ENCODE peak calls at places on chromosomes 3 and 15, in eight cellular contexts. D, Q, R, G, B, M, K and C are unnamed samples.

GRCh38 chr15:63306480-63307073 is 29.2 kb downstream of the APH1B start:
- DNase-seq in D (no peak), Q (no peak), R (no peak), G (no peak), B (no peak), M (no peak), K (no peak), C (no peak)

GRCh38 chr3:140416686-140417085 is 261.2 kb upstream of the TRIM42 start:
- DNase-seq in D (no peak), Q (no peak), R (no peak), G (no peak), B (no peak), M (no peak), K (no peak), C (no peak)

GRCh38 chr3:50936389-50936788 is 261.7 kb downstream of the DOCK3 start:
- DNase-seq in D (no peak), Q (no peak), R (no peak), G (no peak), B (no peak), M (no peak), K (no peak), C (no peak)

GRCh38 chr3:168123211-168124173 is 27.8 kb upstream of the GOLIM4 start:
- DNase-seq in D (no peak), Q (no peak), R (no peak), G (no peak), B (no peak), M (no peak), K (no peak), C (no peak)

GRCh38 chr3:44323341-44323955 is 15.1 kb upstream of the TCAIM start:
- DNase-seq in D (peak), Q (no peak), R (peak), G (peak), B (no peak), M (peak), K (peak), C (peak)

GRCh38 chr3:38168151-38168987 is 3.0 kb downstream of the OXSR1 start:
- DNase-seq in D (no peak), Q (no peak), R (no peak), G (no peak), B (no peak), M (peak), K (no peak), C (no peak)

GRCh38 chr3:100761211-100761921 is 52.1 kb downstream of the TFG start:
- DNase-seq in D (no peak), Q (no peak), R (no peak), G (peak), B (no peak), M (no peak), K (no peak), C (peak)

GRCh38 chr15:98854496-98854895 is 153.1 kb downstream of the PGPEP1L start:
- DNase-seq in D (peak), Q (no peak), R (no peak), G (no peak), B (no peak), M (no peak), K (no peak), C (no peak)

GRCh38 chr15:65634381-65634780 is 12.6 kb downstream of the SLC24A1 start:
- DNase-seq in D (no peak), Q (no peak), R (no peak), G (no peak), B (no peak), M (no peak), K (no peak), C (no peak)

GRCh38 chr15:72197460-72198409 is at the start of gene GRAMD2A:
- DNase-seq in D (peak), Q (peak), R (no peak), G (no peak), B (no peak), M (no peak), K (no peak), C (peak)

GRCh38 chr3:45943207-45943846 is at the start of gene CXCR6:
- DNase-seq in D (no peak), Q (no peak), R (no peak), G (peak), B (no peak), M (no peak), K (no peak), C (peak)

GRCh38 chr3:159825216-159825854 is 163.3 kb upstream of the IL12A start:
- DNase-seq in D (no peak), Q (no peak), R (no peak), G (no peak), B (no peak), M (no peak), K (no peak), C (no peak)

GRCh38 chr3:127049390-127049789 is 66.5 kb downstream of the PLXNA1 start:
- DNase-seq in D (no peak), Q (no peak), R (no peak), G (no peak), B (no peak), M (no peak), K (no peak), C (no peak)

GRCh38 chr3:96319176-96319575 is 495.2 kb upstream of the EPHA6 start:
- DNase-seq in D (no peak), Q (no peak), R (no peak), G (no peak), B (no peak), M (no peak), K (no peak), C (no peak)

GRCh38 chr3:185796431-185797107 is 28.3 kb downstream of the IGF2BP2 start:
- DNase-seq in D (peak), Q (peak), R (peak), G (no peak), B (no peak), M (peak), K (no peak), C (peak)

GRCh38 chr3:188146219-188146618 is 7.7 kb upstream of the LPP start:
- DNase-seq in D (no peak), Q (no peak), R (no peak), G (no peak), B (no peak), M (no peak), K (no peak), C (no peak)

GRCh38 chr15:77144492-77145070 is 73.7 kb upstream of the TSPAN3 start:
- DNase-seq in D (no peak), Q (no peak), R (no peak), G (no peak), B (no peak), M (peak), K (no peak), C (no peak)

GRCh38 chr3:14651440-14652251 is at the start of gene CCDC174:
- DNase-seq in D (peak), Q (peak), R (peak), G (peak), B (peak), M (peak), K (peak), C (peak)
- TF ChIP-seq CTCF in D (no peak), Q (no peak), R (no peak), G (no peak), B (no peak), M (no peak), K (peak), C (no peak)

DNA sequence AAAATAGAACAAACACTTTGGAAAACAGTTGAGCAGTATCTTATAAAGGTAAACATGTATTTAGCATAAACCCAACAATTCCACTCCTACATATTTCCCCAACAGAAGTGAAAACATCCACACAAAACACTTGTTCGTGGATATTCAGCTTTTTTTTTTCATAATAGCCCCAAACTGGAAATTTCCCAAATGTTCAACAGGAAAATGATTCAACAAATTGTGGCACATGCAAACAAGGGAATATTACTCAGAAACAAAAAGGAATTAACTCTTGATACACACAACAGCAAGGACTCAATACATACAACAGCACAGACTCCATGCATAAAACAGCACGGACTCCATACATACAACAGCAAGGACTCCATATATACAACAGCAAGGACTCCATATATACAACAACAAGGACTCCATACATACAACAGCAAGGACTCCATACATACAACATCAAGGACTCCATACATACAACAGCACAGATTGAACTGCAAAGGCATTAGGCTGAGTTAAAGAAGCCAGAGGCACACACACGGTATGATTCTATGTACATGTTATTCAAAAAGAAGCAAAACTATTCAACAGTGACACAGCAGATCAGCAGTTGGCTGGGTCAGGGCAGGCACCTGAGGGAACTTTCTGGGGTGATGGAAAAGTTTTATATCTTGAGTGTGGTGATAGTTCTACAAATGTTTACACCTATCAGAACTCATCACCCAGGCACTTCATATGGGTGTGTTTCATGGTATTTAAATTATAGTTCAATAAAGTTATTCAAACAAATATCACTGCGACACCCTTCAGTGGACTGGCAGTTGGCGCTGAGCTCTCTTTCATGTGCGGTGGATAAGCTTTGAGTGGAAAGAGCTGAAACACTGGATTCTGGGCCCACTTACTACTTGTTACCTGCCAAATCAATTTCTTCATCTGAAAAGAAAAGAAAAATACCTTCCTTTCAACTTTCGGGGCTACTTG is 28.2 kb downstream of the RFTN1 start:
- DNase-seq in D (no peak), Q (no peak), R (no peak), G (no peak), B (no peak), M (no peak), K (no peak), C (no peak)
- H3K27ac ChIP-seq in D (no peak), Q (no peak), R (peak), G (no peak), B (no peak), M (peak), K (peak), C (peak)

DNA sequence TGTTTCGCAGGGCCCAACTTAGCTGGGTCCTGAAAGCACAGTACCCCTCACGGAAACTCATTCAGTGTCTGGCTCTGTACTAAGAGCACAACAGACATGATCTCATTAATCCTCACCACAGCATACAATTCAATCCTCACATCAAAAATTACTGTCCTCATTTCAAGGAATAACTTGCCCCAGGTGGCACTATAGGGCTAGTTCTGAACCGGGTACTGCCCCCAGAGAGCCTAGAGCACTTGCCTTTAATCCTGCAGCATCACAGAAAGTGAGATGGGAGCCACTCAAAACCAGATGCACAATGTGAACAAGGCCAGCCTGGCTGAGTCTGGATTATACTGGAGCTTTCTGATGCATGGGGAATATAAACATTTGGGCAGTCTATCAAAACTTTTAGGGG is 122.6 kb downstream of the OSBPL10 start:
- DNase-seq in D (no peak), Q (no peak), R (no peak), G (no peak), B (no peak), M (no peak), K (no peak), C (no peak)
- TF ChIP-seq CTCF in D (no peak), Q (no peak), R (peak), G (no peak), B (no peak), M (peak), K (no peak), C (no peak)

GRCh38 chr3:62159056-62159455 is 214.3 kb downstream of the FEZF2 start:
- DNase-seq in D (no peak), Q (no peak), R (no peak), G (no peak), B (no peak), M (no peak), K (no peak), C (no peak)
- H3K27ac ChIP-seq in D (no peak), Q (no peak), R (no peak), G (no peak), B (no peak), M (peak), K (peak), C (peak)

GRCh38 chr3:176734146-176734545 is 463.1 kb downstream of the TBL1XR1 start:
- DNase-seq in D (no peak), Q (no peak), R (no peak), G (no peak), B (no peak), M (no peak), K (no peak), C (no peak)
- TF ChIP-seq CTCF in D (no peak), Q (no peak), R (no peak), G (no peak), B (no peak), M (no peak), K (no peak), C (no peak)

GRCh38 chr3:173826901-173827609 is 429.5 kb downstream of the NLGN1 start:
- DNase-seq in D (no peak), Q (no peak), R (no peak), G (no peak), B (no peak), M (peak), K (no peak), C (no peak)
- H3K27ac ChIP-seq in D (no peak), Q (no peak), R (no peak), G (no peak), B (no peak), M (no peak), K (no peak), C (no peak)